ENCODE peak calls at places on chromosomes 1 and 21, in eight cellular contexts. One of them, this sample, is unnamed.

GRCh38 chr1:178529364-178530036 is 16.6 kb downstream of the TEX35 start:
- DNase-seq in lung: no peak
- DNase-seq in activated T-helper 1 cell treated with Interleukin-2 at 50 U/mL for 16 hours: no peak
- DNase-seq in activated B cell treated with CpG ODN at 0.5 μM for 24 hours: no peak
- DNase-seq in NCI-H345: no peak
- DNase-seq in BE2C: no peak
- DNase-seq in H9: peak
- DNase-seq in NCI-H1417: no peak
- DNase-seq in this sample: no peak

GRCh38 chr21:38768385-38769071 is 37.2 kb upstream of the ETS2 start:
- DNase-seq in lung: no peak
- DNase-seq in activated T-helper 1 cell treated with Interleukin-2 at 50 U/mL for 16 hours: no peak
- DNase-seq in activated B cell treated with CpG ODN at 0.5 μM for 24 hours: no peak
- DNase-seq in NCI-H345: no peak
- DNase-seq in BE2C: no peak
- DNase-seq in H9: no peak
- DNase-seq in NCI-H1417: no peak
- DNase-seq in this sample: no peak

GRCh38 chr1:58927026-58927721 is 143.3 kb upstream of the JUN start:
- DNase-seq in lung: no peak
- DNase-seq in activated T-helper 1 cell treated with Interleukin-2 at 50 U/mL for 16 hours: no peak
- DNase-seq in activated B cell treated with CpG ODN at 0.5 μM for 24 hours: no peak
- DNase-seq in NCI-H345: peak
- DNase-seq in BE2C: no peak
- DNase-seq in H9: no peak
- DNase-seq in NCI-H1417: no peak
- DNase-seq in this sample: no peak

GRCh38 chr1:68949999-68950398 is 453.1 kb upstream of the DEPDC1 start:
- DNase-seq in lung: no peak
- DNase-seq in activated T-helper 1 cell treated with Interleukin-2 at 50 U/mL for 16 hours: no peak
- DNase-seq in activated B cell treated with CpG ODN at 0.5 μM for 24 hours: no peak
- DNase-seq in NCI-H345: no peak
- DNase-seq in BE2C: no peak
- DNase-seq in H9: no peak
- DNase-seq in NCI-H1417: no peak
- DNase-seq in this sample: no peak

GRCh38 chr1:50424045-50424939 is 1.0 kb upstream of the DMRTA2 start:
- DNase-seq in lung: no peak
- DNase-seq in activated T-helper 1 cell treated with Interleukin-2 at 50 U/mL for 16 hours: no peak
- DNase-seq in activated B cell treated with CpG ODN at 0.5 μM for 24 hours: no peak
- DNase-seq in NCI-H345: no peak
- DNase-seq in BE2C: no peak
- DNase-seq in H9: no peak
- DNase-seq in NCI-H1417: peak
- DNase-seq in this sample: no peak

GRCh38 chr1:9292361-9293240 is at the start of gene SPSB1:
- DNase-seq in lung: peak
- DNase-seq in activated T-helper 1 cell treated with Interleukin-2 at 50 U/mL for 16 hours: peak
- DNase-seq in activated B cell treated with CpG ODN at 0.5 μM for 24 hours: peak
- DNase-seq in NCI-H345: peak
- DNase-seq in BE2C: peak
- DNase-seq in H9: peak
- DNase-seq in NCI-H1417: peak
- DNase-seq in this sample: peak

GRCh38 chr1:108897865-108898720 is 21.3 kb downstream of the GPSM2 start:
- DNase-seq in lung: no peak
- DNase-seq in activated T-helper 1 cell treated with Interleukin-2 at 50 U/mL for 16 hours: no peak
- DNase-seq in activated B cell treated with CpG ODN at 0.5 μM for 24 hours: no peak
- DNase-seq in NCI-H345: peak
- DNase-seq in BE2C: peak
- DNase-seq in H9: no peak
- DNase-seq in NCI-H1417: peak
- DNase-seq in this sample: peak

GRCh38 chr1:212256404-212256803 is 28.8 kb upstream of the PPP2R5A start:
- DNase-seq in lung: no peak
- DNase-seq in activated T-helper 1 cell treated with Interleukin-2 at 50 U/mL for 16 hours: no peak
- DNase-seq in activated B cell treated with CpG ODN at 0.5 μM for 24 hours: no peak
- DNase-seq in NCI-H345: no peak
- DNase-seq in BE2C: no peak
- DNase-seq in H9: no peak
- DNase-seq in NCI-H1417: no peak
- DNase-seq in this sample: no peak

GRCh38 chr1:203907901-203908300 is 46.5 kb downstream of the SNRPE start:
- DNase-seq in lung: no peak
- DNase-seq in activated T-helper 1 cell treated with Interleukin-2 at 50 U/mL for 16 hours: no peak
- DNase-seq in activated B cell treated with CpG ODN at 0.5 μM for 24 hours: no peak
- DNase-seq in NCI-H345: no peak
- DNase-seq in BE2C: no peak
- DNase-seq in H9: no peak
- DNase-seq in NCI-H1417: no peak
- DNase-seq in this sample: no peak

GRCh38 chr1:114156538-114157274 is 3.0 kb upstream of the SYT6 start:
- DNase-seq in lung: no peak
- DNase-seq in activated T-helper 1 cell treated with Interleukin-2 at 50 U/mL for 16 hours: no peak
- DNase-seq in activated B cell treated with CpG ODN at 0.5 μM for 24 hours: no peak
- DNase-seq in NCI-H345: no peak
- DNase-seq in BE2C: no peak
- DNase-seq in H9: no peak
- DNase-seq in NCI-H1417: no peak
- DNase-seq in this sample: no peak

GRCh38 chr1:34915521-34915920 is 13.9 kb downstream of the DLGAP3 start:
- DNase-seq in lung: no peak
- DNase-seq in activated T-helper 1 cell treated with Interleukin-2 at 50 U/mL for 16 hours: no peak
- DNase-seq in activated B cell treated with CpG ODN at 0.5 μM for 24 hours: no peak
- DNase-seq in NCI-H345: no peak
- DNase-seq in BE2C: peak
- DNase-seq in H9: peak
- DNase-seq in NCI-H1417: no peak
- DNase-seq in this sample: no peak

GRCh38 chr1:37096523-37096922 is 62.2 kb upstream of the GRIK3 start:
- DNase-seq in lung: no peak
- DNase-seq in activated T-helper 1 cell treated with Interleukin-2 at 50 U/mL for 16 hours: no peak
- DNase-seq in activated B cell treated with CpG ODN at 0.5 μM for 24 hours: no peak
- DNase-seq in NCI-H345: no peak
- DNase-seq in BE2C: peak
- DNase-seq in H9: peak
- DNase-seq in NCI-H1417: no peak
- DNase-seq in this sample: peak

GRCh38 chr1:67312630-67313029 is 5.0 kb downstream of the IL12RB2 start:
- DNase-seq in lung: no peak
- DNase-seq in activated T-helper 1 cell treated with Interleukin-2 at 50 U/mL for 16 hours: no peak
- DNase-seq in activated B cell treated with CpG ODN at 0.5 μM for 24 hours: no peak
- DNase-seq in NCI-H345: no peak
- DNase-seq in BE2C: no peak
- DNase-seq in H9: no peak
- DNase-seq in NCI-H1417: no peak
- DNase-seq in this sample: no peak

GRCh38 chr1:56477164-56478111 is 101.9 kb downstream of the PLPP3 start:
- DNase-seq in lung: peak
- DNase-seq in activated T-helper 1 cell treated with Interleukin-2 at 50 U/mL for 16 hours: no peak
- DNase-seq in activated B cell treated with CpG ODN at 0.5 μM for 24 hours: no peak
- DNase-seq in NCI-H345: no peak
- DNase-seq in BE2C: peak
- DNase-seq in H9: peak
- DNase-seq in NCI-H1417: no peak
- DNase-seq in this sample: no peak

GRCh38 chr1:32765561-32766327 is 51.4 kb downstream of the YARS1 start:
- DNase-seq in lung: no peak
- DNase-seq in activated T-helper 1 cell treated with Interleukin-2 at 50 U/mL for 16 hours: no peak
- DNase-seq in activated B cell treated with CpG ODN at 0.5 μM for 24 hours: no peak
- DNase-seq in NCI-H345: peak
- DNase-seq in BE2C: peak
- DNase-seq in H9: peak
- DNase-seq in NCI-H1417: no peak
- DNase-seq in this sample: no peak

GRCh38 chr21:45607922-45608295 is 35.6 kb upstream of the PCBP3 start:
- DNase-seq in lung: no peak
- DNase-seq in activated T-helper 1 cell treated with Interleukin-2 at 50 U/mL for 16 hours: no peak
- DNase-seq in activated B cell treated with CpG ODN at 0.5 μM for 24 hours: no peak
- DNase-seq in NCI-H345: no peak
- DNase-seq in BE2C: no peak
- DNase-seq in H9: peak
- DNase-seq in NCI-H1417: no peak
- DNase-seq in this sample: no peak

This sample was measured in Caki2.